ENCODE peak calls at places on chromosomes 2 and 18, in eight cellular contexts. E is activated CD8-positive, alpha-beta memory T cell treated with anti-CD3 and anti-CD28 coated beads, Interleukin-2, amount 50 U/mL, for 4 hours; W is ovary; T is BJ; S is suprapubic skin; Q is MV-4-11; M is COR-L47; Y is NCI-H510A treated with DMSO at 0.1 percent for 48 hours. A is an unnamed sample.
A peak's percentile ranks its signal among the peaks of the same experiment; 100 is the strongest.

GRCh38 chr18:61742555-61743429 is 150.0 kb downstream of the RNF152 start:
- DNase-seq in E (no peak), W (peak; percentile 46), T (no peak), S (no peak), Q (peak; percentile 30), M (no peak), Y (no peak), A (no peak)

GRCh38 chr2:17539993-17540812 is at the start of gene VSNL1:
- DNase-seq in E (no peak), W (peak; percentile 79), T (no peak), S (peak; percentile 77), Q (no peak), M (peak; percentile 92), Y (peak; percentile 84), A (peak; percentile 94)

GRCh38 chr2:180314086-180314485 is 307.0 kb upstream of the CWC22 start:
- DNase-seq in E (no peak), W (no peak), T (no peak), S (no peak), Q (no peak), M (no peak), Y (no peak), A (no peak)

GRCh38 chr18:48546411-48546810 is 7.6 kb downstream of the CTIF start:
- DNase-seq in E (no peak), W (peak; percentile 6), T (no peak), S (peak; percentile 22), Q (no peak), M (no peak), Y (no peak), A (no peak)

GRCh38 chr2:219689676-219690628 is 62.5 kb downstream of the SLC4A3 start:
- DNase-seq in E (peak; percentile 21), W (peak; percentile 74), T (no peak), S (no peak), Q (peak; percentile 43), M (peak; percentile 17), Y (peak; percentile 56), A (peak; percentile 68)

GRCh38 chr2:214649440-214650205 is 159.9 kb downstream of the BARD1 start:
- DNase-seq in E (no peak), W (no peak), T (peak; percentile 19), S (no peak), Q (no peak), M (no peak), Y (no peak), A (no peak)

GRCh38 chr18:10442551-10442971 is 11.9 kb upstream of the APCDD1 start:
- DNase-seq in E (no peak), W (no peak), T (no peak), S (no peak), Q (no peak), M (no peak), Y (no peak), A (no peak)

GRCh38 chr2:28952806-28953190 is 28.3 kb upstream of the TOGARAM2 start:
- DNase-seq in E (no peak), W (no peak), T (no peak), S (no peak), Q (peak; percentile 83), M (no peak), Y (no peak), A (peak; percentile 26)

GRCh38 chr2:120262150-120262549 is 9.5 kb downstream of the RALB start:
- DNase-seq in E (no peak), W (no peak), T (no peak), S (no peak), Q (no peak), M (no peak), Y (no peak), A (no peak)

GRCh38 chr2:234542742-234543141 is 45.9 kb upstream of the ARL4C start:
- DNase-seq in E (no peak), W (no peak), T (no peak), S (no peak), Q (no peak), M (no peak), Y (no peak), A (no peak)

GRCh38 chr2:46230115-46230571 is 67.1 kb upstream of the EPAS1 start:
- DNase-seq in E (peak; percentile 28), W (no peak), T (no peak), S (no peak), Q (peak; percentile 64), M (no peak), Y (no peak), A (peak; percentile 88)

GRCh38 chr2:173264603-173265366 is 89.9 kb upstream of the CDCA7 start:
- DNase-seq in E (no peak), W (no peak), T (no peak), S (no peak), Q (peak; percentile 98), M (no peak), Y (peak; percentile 15), A (no peak)

GRCh38 chr18:63741769-63742168 is 33.4 kb upstream of the SERPINB7 start:
- DNase-seq in E (no peak), W (no peak), T (no peak), S (no peak), Q (no peak), M (peak; percentile 37), Y (peak; percentile 21), A (peak; percentile 63)

GRCh38 chr2:62305421-62306176 is 109.7 kb downstream of the B3GNT2 start:
- DNase-seq in E (peak; percentile 81), W (no peak), T (no peak), S (no peak), Q (no peak), M (no peak), Y (peak; percentile 89), A (peak; percentile 89)

GRCh38 chr18:77045682-77046081 is 86.9 kb downstream of the MBP start:
- DNase-seq in E (no peak), W (no peak), T (no peak), S (no peak), Q (no peak), M (no peak), Y (no peak), A (no peak)

GRCh38 chr2:30756971-30757370 is 50.3 kb downstream of the CAPN13 start:
- DNase-seq in E (no peak), W (no peak), T (no peak), S (no peak), Q (no peak), M (no peak), Y (no peak), A (no peak)

GRCh38 chr2:191620144-191620543 is 57.8 kb upstream of the NABP1 start:
- DNase-seq in E (no peak), W (no peak), T (no peak), S (no peak), Q (no peak), M (no peak), Y (no peak), A (no peak)

GRCh38 chr2:28227498-28227897 is 165.2 kb upstream of the FOSL2 start:
- DNase-seq in E (no peak), W (no peak), T (no peak), S (no peak), Q (no peak), M (no peak), Y (no peak), A (no peak)

GRCh38 chr2:48448274-48449061 is 81.5 kb upstream of the STON1 start:
- DNase-seq in E (no peak), W (no peak), T (peak; percentile 76), S (no peak), Q (peak; percentile 96), M (no peak), Y (no peak), A (peak; percentile 9)

GRCh38 chr2:38590053-38590452 is 12.7 kb downstream of the HNRNPLL start:
- DNase-seq in E (no peak), W (no peak), T (no peak), S (no peak), Q (no peak), M (no peak), Y (no peak), A (peak; percentile 6)

GRCh38 chr2:1910562-1911256 is 166.4 kb upstream of the PXDN start:
- DNase-seq in E (no peak), W (no peak), T (no peak), S (no peak), Q (no peak), M (peak; percentile 13), Y (peak; percentile 31), A (no peak)

GRCh38 chr2:4980989-4981388 is 711.2 kb upstream of the SOX11 start:
- DNase-seq in E (no peak), W (no peak), T (no peak), S (no peak), Q (no peak), M (no peak), Y (no peak), A (no peak)

GRCh38 chr2:173459363-173459762 is 104.7 kb downstream of the CDCA7 start:
- DNase-seq in E (no peak), W (no peak), T (no peak), S (no peak), Q (no peak), M (no peak), Y (no peak), A (no peak)

GRCh38 chr2:955829-956731 is 5.4 kb downstream of the SNTG2 start:
- DNase-seq in E (no peak), W (no peak), T (no peak), S (no peak), Q (no peak), M (no peak), Y (no peak), A (no peak)

GRCh38 chr2:232937278-232937906 is 67.3 kb downstream of the SNORC start:
- DNase-seq in E (no peak), W (no peak), T (no peak), S (no peak), Q (peak; percentile 73), M (no peak), Y (no peak), A (no peak)

GRCh38 chr2:196989496-196989895 is 63.0 kb upstream of the PGAP1 start:
- DNase-seq in E (no peak), W (no peak), T (no peak), S (no peak), Q (peak; percentile 70), M (no peak), Y (no peak), A (no peak)

GRCh38 chr2:179604638-179605037 is 256.8 kb downstream of the ZNF385B start:
- DNase-seq in E (no peak), W (no peak), T (no peak), S (no peak), Q (no peak), M (no peak), Y (no peak), A (no peak)

GRCh38 chr2:137764638-137765037 is 199.6 kb upstream of the HNMT start:
- DNase-seq in E (no peak), W (no peak), T (no peak), S (no peak), Q (peak; percentile 51), M (no peak), Y (no peak), A (no peak)

GRCh38 chr18:8657873-8658521 is 47.4 kb upstream of the MTCL1 start:
- DNase-seq in E (no peak), W (no peak), T (no peak), S (no peak), Q (no peak), M (peak; percentile 77), Y (no peak), A (peak; percentile 64)

GRCh38 chr18:32770181-32770650 is 2.6 kb downstream of the KLHL14 start:
- DNase-seq in E (no peak), W (no peak), T (no peak), S (no peak), Q (no peak), M (peak; percentile 55), Y (peak; percentile 77), A (peak; percentile 70)

GRCh38 chr18:73597832-73598615 is 549.6 kb downstream of the FBXO15 start:
- DNase-seq in E (no peak), W (no peak), T (no peak), S (no peak), Q (no peak), M (no peak), Y (no peak), A (no peak)

GRCh38 chr2:134217316-134217715 is 36.6 kb upstream of the MGAT5 start:
- DNase-seq in E (no peak), W (no peak), T (no peak), S (no peak), Q (no peak), M (no peak), Y (no peak), A (no peak)

GRCh38 chr2:162524192-162524591 is 180.3 kb downstream of the GCA start:
- DNase-seq in E (no peak), W (no peak), T (no peak), S (no peak), Q (no peak), M (peak; percentile 51), Y (no peak), A (peak; percentile 91)

GRCh38 chr2:200616193-200616592 is 30.4 kb downstream of the AOX1 start:
- DNase-seq in E (no peak), W (peak; percentile 34), T (no peak), S (no peak), Q (peak; percentile 52), M (no peak), Y (no peak), A (peak; percentile 12)

A was measured in DMS53.